ENCODE peak calls at places on chromosomes 16 and 17, in six cellular contexts. I is K562, M is esophagus muscularis mucosa, A is HepG2, P is transverse colon, Y is stomach. B is an unnamed sample.

GRCh38 chr17:43467981-43468541 is 15.7 kb upstream of the DHX8 start:
- DNase-seq in P (no peak), M (no peak), A (no peak), Y (no peak), I (no peak), B (no peak)

GRCh38 chr17:9969301-9969935 is 64.3 kb upstream of the RCVRN start:
- DNase-seq in A (no peak), M (no peak), P (no peak), Y (no peak), I (no peak), B (no peak)

GRCh38 chr16:87419971-87420370 is 27.8 kb downstream of the MAP1LC3B start:
- DNase-seq in P (no peak), A (no peak), I (no peak), Y (no peak), M (no peak), B (no peak)

GRCh38 chr17:48160177-48160967 is 52.8 kb downstream of the SNX11 start:
- DNase-seq in I (no peak), M (no peak), P (peak; percentile 33), Y (peak; percentile 50), A (no peak), B (no peak)

GRCh38 chr16:30075503-30076275 is at the start of gene PPP4C:
- DNase-seq in A (peak; percentile 88), P (peak; percentile 95), M (peak; percentile 98), Y (peak; percentile 95), I (peak; percentile 82), B (peak; percentile 86)

GRCh38 chr17:78787444-78787843 is 5.4 kb upstream of the CYTH1 start:
- DNase-seq in A (no peak), M (no peak), I (peak; percentile 44), Y (no peak), P (no peak), B (no peak)

GRCh38 chr16:48536600-48537200 is 73.3 kb downstream of the N4BP1 start:
- DNase-seq in M (no peak), I (no peak), Y (no peak), P (no peak), A (no peak), B (no peak)

GRCh38 chr16:50021509-50021908 is 3.5 kb upstream of the CNEP1R1 start:
- DNase-seq in P (no peak), Y (no peak), A (peak; percentile 63), I (no peak), M (no peak), B (no peak)

GRCh38 chr17:40915199-40915661 is 22.2 kb downstream of the KRT23 start:
- DNase-seq in P (no peak), M (no peak), A (peak; percentile 96), I (no peak), Y (no peak), B (no peak)

GRCh38 chr17:35119370-35120185 is at the start of gene RAD51D:
- DNase-seq in A (peak; percentile 60), P (peak; percentile 76), I (peak; percentile 92), Y (peak; percentile 81), M (no peak), B (peak; percentile 42)

GRCh38 chr16:56382901-56383355 is 42.4 kb downstream of the AMFR start:
- DNase-seq in P (no peak), M (no peak), Y (no peak), I (no peak), A (peak; percentile 56), B (no peak)

GRCh38 chr16:16991711-16992110 is 479.0 kb downstream of the XYLT1 start:
- DNase-seq in I (no peak), P (no peak), Y (no peak), M (no peak), A (no peak), B (no peak)

GRCh38 chr17:80862341-80862969 is 129.2 kb upstream of the CHMP6 start:
- DNase-seq in M (no peak), Y (no peak), A (no peak), P (peak; percentile 7), I (no peak), B (no peak)

GRCh38 chr17:1177099-1177996 is 2.4 kb downstream of the ABR start:
- DNase-seq in P (no peak), A (no peak), I (no peak), M (no peak), Y (no peak), B (no peak)

GRCh38 chr17:43549496-43549895 is 3.4 kb upstream of the ETV4 start:
- DNase-seq in P (no peak), I (no peak), M (no peak), A (no peak), Y (no peak), B (no peak)

GRCh38 chr17:34318474-34318873 is 761 bp upstream of the CCL8 start:
- DNase-seq in Y (no peak), I (peak; percentile 54), M (no peak), A (no peak), P (no peak), B (no peak)

GRCh38 chr17:69448431-69449102 is 34.1 kb downstream of the MAP2K6 start:
- DNase-seq in Y (no peak), P (peak; percentile 83), I (no peak), A (no peak), M (no peak), B (no peak)

GRCh38 chr17:69447726-69448125 is 33.2 kb downstream of the MAP2K6 start:
- DNase-seq in I (no peak), P (no peak), M (no peak), Y (no peak), A (no peak), B (no peak)

GRCh38 chr17:69443138-69443537 is 28.6 kb downstream of the MAP2K6 start:
- DNase-seq in Y (no peak), P (no peak), M (no peak), A (no peak), I (no peak), B (no peak)

GRCh38 chr17:69444023-69444422 is 29.5 kb downstream of the MAP2K6 start:
- DNase-seq in M (no peak), P (no peak), Y (no peak), A (no peak), I (no peak), B (no peak)

DNA sequence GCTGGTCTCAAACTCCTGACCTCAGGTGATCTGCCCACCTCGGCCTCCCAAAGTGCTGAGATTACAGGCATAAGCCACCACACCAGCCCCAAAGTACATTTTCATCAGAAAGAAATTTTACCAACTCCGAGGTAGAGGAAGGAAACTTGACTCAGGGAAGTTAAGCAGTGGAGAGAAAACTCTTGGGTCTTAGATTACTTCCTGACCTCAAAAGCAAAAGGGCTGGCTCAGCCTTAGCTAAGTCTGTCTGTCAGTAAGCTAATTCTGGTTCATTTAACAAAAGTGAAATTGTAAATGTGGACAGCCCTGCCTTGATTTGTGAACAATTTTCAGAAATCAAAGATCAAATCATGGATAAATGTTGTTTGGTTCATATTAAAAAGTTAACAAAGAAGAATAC is 30.6 kb downstream of the MAP2K6 start:
- DNase-seq in A (no peak), I (no peak), Y (no peak), P (no peak), M (no peak), B (no peak)
- TF ChIP-seq POLR2AphosphoS5 in A (no peak), I (no peak), Y (no peak), P (no peak), M (no peak), B (no peak)

DNA sequence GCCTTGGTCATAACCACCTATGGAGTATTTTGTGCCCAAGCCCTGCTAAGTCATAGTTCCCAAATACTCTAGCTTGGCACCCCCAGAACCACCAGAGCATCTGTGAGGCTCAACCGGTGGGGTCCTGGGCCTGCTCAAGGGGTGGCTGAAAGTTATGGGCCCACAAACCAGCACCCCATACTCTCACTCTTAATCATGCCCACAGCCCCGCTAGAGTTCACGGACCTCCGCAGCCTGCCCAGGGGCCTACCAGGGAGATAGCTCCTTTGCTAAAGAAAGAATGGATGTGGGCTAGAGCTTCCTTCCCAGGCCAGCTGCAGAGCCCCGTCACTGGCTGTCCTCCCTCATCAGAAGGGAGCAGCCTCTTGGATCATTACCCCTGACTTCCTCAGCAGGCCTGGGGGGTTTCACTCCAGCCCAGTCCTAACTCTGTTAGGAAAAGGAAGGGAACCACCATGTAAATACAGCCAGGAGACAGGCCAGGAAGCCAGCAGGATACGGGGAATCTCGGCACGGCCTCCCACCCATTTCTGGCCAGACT is 1.4 kb downstream of the GIT1 start:
- DNase-seq in P (no peak), A (no peak), I (no peak), Y (no peak), M (no peak), B (no peak)
- H3K4me1 ChIP-seq in P (peaks cover 54% of the 10 kb centered on the region), A (peaks cover 56% of the 10 kb centered on the region), I (peaks cover 72% of the 10 kb centered on the region), Y (peaks cover 53% of the 10 kb centered on the region), M (peaks cover 86% of the 10 kb centered on the region), B (peaks cover 24% of the 10 kb centered on the region)

DNA sequence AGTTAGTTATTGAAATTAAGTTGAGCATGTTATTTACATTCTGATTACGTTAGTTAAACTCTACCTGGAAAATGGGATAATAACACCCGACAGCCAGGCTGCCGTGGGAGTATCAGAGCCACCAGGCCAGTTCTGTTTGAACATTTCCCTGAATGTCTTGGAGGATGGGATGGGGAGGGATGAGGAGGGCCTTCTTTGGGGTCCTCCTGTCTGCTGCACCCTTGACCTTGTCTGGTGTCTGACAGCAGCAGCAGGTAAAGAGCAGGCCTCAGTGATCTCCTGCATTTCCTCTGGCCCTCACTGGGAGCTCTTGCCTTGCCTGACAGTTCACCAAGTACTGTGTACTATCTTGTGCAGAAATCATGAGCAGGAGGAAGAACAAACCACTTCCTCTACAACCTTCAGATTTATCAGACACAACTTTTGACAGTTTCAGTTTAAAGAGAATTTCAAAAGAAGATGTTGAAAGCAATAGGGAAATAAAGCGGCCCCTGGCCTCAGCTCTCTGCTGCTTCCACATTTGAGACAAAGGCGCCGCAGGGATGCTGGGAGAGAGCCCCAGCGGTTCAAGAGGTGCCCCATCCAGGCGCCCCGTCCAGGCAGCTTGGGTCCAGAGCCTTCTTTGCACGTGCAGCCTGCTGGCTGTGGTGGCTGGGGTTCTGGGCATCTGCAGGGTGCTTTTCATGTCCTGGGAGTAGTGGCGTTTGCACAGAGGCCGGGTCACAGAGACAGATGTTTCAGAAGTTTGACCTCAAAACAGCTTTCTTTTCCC is 25.3 kb downstream of the CMIP start:
- DNase-seq in I (no peak), Y (peak; percentile 44), M (no peak), A (no peak), P (no peak), B (no peak)
- TF ChIP-seq POLR2AphosphoS5 in I (no peak), Y (no peak), M (no peak), A (no peak), P (no peak), B (no peak)

GRCh38 chr16:79757163-79757562 is 156.6 kb upstream of the MAF start:
- DNase-seq in Y (no peak), I (no peak), M (no peak), A (no peak), P (no peak), B (no peak)

GRCh38 chr16:79757968-79758367 is 157.4 kb upstream of the MAF start:
- DNase-seq in Y (no peak), M (no peak), A (no peak), I (no peak), P (no peak), B (no peak)

GRCh38 chr16:79758615-79759346 is 158.2 kb upstream of the MAF start:
- DNase-seq in M (no peak), A (peak; percentile 46), Y (no peak), I (no peak), P (no peak), B (peak; percentile 28)

GRCh38 chr16:79764415-79765149 is 164.0 kb upstream of the MAF start:
- DNase-seq in A (no peak), I (no peak), P (no peak), M (no peak), Y (no peak), B (no peak)

DNA sequence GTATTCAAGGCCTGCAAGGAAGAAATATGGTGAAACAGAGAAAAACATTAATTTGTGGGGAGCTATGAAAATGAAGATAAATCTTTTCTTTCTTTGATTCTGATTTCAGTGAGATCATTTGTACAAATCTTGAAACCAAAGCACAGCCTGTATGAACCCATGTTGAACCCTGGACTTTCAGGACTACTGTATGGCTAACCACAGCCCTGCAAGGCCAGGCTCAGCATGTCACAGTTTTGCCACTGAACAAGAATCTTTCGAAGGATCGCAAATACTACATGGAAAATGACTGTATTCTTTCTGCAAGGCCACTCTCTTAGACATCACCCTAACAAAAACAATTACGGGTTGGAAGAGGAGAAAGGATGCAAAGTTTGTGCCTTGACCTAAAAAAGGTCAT is 161.7 kb upstream of the MAF start:
- DNase-seq in I (no peak), A (no peak), P (no peak), Y (no peak), M (no peak), B (no peak)
- H3K4me1 ChIP-seq in I (no peaks in the 10 kb centered on the region), A (peaks cover 10% of the 10 kb centered on the region), P (no peaks in the 10 kb centered on the region), Y (peaks cover under 1% of the 10 kb centered on the region), M (peaks cover 7% of the 10 kb centered on the region), B (no peaks in the 10 kb centered on the region)

B was measured in prostate gland.